ENCODE peak calls at places on chromosomes 4 and X, in five cellular contexts. E is Peyer's patch, O is fibroblast of lung, Q is heart right ventricle, Y is right atrium auricular region. J is an unnamed sample. For H3K27me3, the result is how much of the 10 kb centered on the place peaks cover.

GRCh38 chr4:124684301-124684700 is 28.2 kb downstream of the ANKRD50 start:
- DNase-seq in E (no peak), O (no peak), Q (no peak), Y (no peak), J (no peak)

GRCh38 chr4:75555294-75556164 is at the start of gene ODAPH:
- DNase-seq in E (peak), O (peak), Q (no peak), Y (no peak), J (no peak)

GRCh38 chrX:47218920-47219815 is 687 bp downstream of the CDK16 start:
- DNase-seq in E (peak), O (no peak), Q (peak), Y (no peak), J (peak)

GRCh38 chr4:71687057-71687456 is 96.8 kb downstream of the GC start:
- DNase-seq in E (no peak), O (peak), Q (no peak), Y (no peak), J (no peak)

GRCh38 chr4:145734576-145735329 is 54.8 kb downstream of the C4orf51 start:
- DNase-seq in E (peak), O (peak), Q (no peak), Y (peak), J (peak)

GRCh38 chr4:127698789-127699200 is 31.4 kb upstream of the SLC25A31 start:
- DNase-seq in E (no peak), O (peak), Q (no peak), Y (no peak), J (no peak)

GRCh38 chr4:82710202-82710929 is 88.2 kb downstream of the SCD5 start:
- DNase-seq in E (no peak), O (peak), Q (no peak), Y (no peak), J (no peak)

GRCh38 chr4:17385403-17385802 is 126.5 kb downstream of the QDPR start:
- DNase-seq in E (peak), O (peak), Q (no peak), Y (no peak), J (peak)

GRCh38 chr4:16731776-16732380 is 166.6 kb downstream of the LDB2 start:
- DNase-seq in E (no peak), O (no peak), Q (no peak), Y (no peak), J (no peak)

GRCh38 chrX:41043950-41044349 is 41.3 kb upstream of the USP9X start:
- DNase-seq in E (no peak), O (peak), Q (no peak), Y (no peak), J (no peak)

GRCh38 chr4:579543-580175 is 3.6 kb upstream of the TMEM271 start:
- DNase-seq in E (no peak), O (no peak), Q (no peak), Y (no peak), J (no peak)

GRCh38 chr4:106691749-106692148 is 323.2 kb upstream of the GIMD1 start:
- DNase-seq in E (no peak), O (no peak), Q (no peak), Y (no peak), J (no peak)

GRCh38 chr4:75702919-75703411 is 21.4 kb upstream of the USO1 start:
- DNase-seq in E (no peak), O (no peak), Q (no peak), Y (no peak), J (no peak)

GRCh38 chr4:2672082-2672481 is 84.1 kb downstream of the TNIP2 start:
- DNase-seq in E (no peak), O (no peak), Q (no peak), Y (no peak), J (no peak)

GRCh38 chrX:85109235-85109634 is 105.6 kb downstream of the APOOL start:
- DNase-seq in E (peak), O (no peak), Q (no peak), Y (no peak), J (peak)

GRCh38 chr4:189293459-189293858 is 647.2 kb upstream of the FRG1 start:
- DNase-seq in E (no peak), O (no peak), Q (no peak), Y (no peak), J (no peak)

GRCh38 chr4:187286536-187286935 is 562.9 kb upstream of the FAT1 start:
- DNase-seq in E (no peak), O (peak), Q (no peak), Y (no peak), J (no peak)

GRCh38 chrX:77899081-77899828 is at the start of gene COX7B:
- DNase-seq in E (peak), O (peak), Q (no peak), Y (peak), J (peak)

GRCh38 chr4:77862478-77863216 is at the start of gene MRPL1:
- DNase-seq in E (peak), O (peak), Q (peak), Y (peak), J (peak)

GRCh38 chr4:75429208-75429607 is 85.0 kb downstream of the RCHY1 start:
- DNase-seq in E (no peak), O (no peak), Q (no peak), Y (no peak), J (no peak)

GRCh38 chr4:94849901-94850300 is 92.1 kb downstream of the BMPR1B start:
- DNase-seq in E (no peak), O (no peak), Q (no peak), Y (no peak), J (no peak)

GRCh38 chrX:47502591-47503222 is 19.7 kb upstream of the ZNF41 start:
- DNase-seq in E (no peak), O (peak), Q (no peak), Y (no peak), J (no peak)

GRCh38 chr4:99054428-99054994 is 34.1 kb downstream of the ADH5 start:
- DNase-seq in E (no peak), O (no peak), Q (no peak), Y (no peak), J (no peak)

GRCh38 chrX:154738013-154738738 is 12.7 kb downstream of the GAB3 start:
- DNase-seq in E (peak), O (peak), Q (peak), Y (no peak), J (peak)

GRCh38 chr4:53654300-53654758 is 63.0 kb upstream of the LNX1 start:
- DNase-seq in E (no peak), O (peak), Q (no peak), Y (no peak), J (peak)

GRCh38 chrX:2316534-2316933 is 184.2 kb downstream of the DHRSX start:
- DNase-seq in E (no peak), O (peak), Q (no peak), Y (no peak), J (no peak)

GRCh38 chr4:135249006-135249405 is 1047.4 kb upstream of the PABPC4L start:
- DNase-seq in E (no peak), O (no peak), Q (no peak), Y (no peak), J (no peak)

GRCh38 chr4:37446016-37446415 is 201.5 kb downstream of the NWD2 start:
- DNase-seq in E (no peak), O (peak), Q (no peak), Y (no peak), J (no peak)

GRCh38 chr4:15238720-15239119 is 189.1 kb upstream of the C1QTNF7 start:
- DNase-seq in E (no peak), O (peak), Q (no peak), Y (no peak), J (peak)

GRCh38 chr4:125368161-125368560 is 53.4 kb downstream of the FAT4 start:
- DNase-seq in E (no peak), O (peak), Q (no peak), Y (no peak), J (no peak)

GRCh38 chr4:118348886-118349285 is 3.9 kb downstream of the PRSS12 start:
- DNase-seq in E (peak), O (no peak), Q (no peak), Y (no peak), J (no peak)

GRCh38 chrX:152896450-152896849 is 1.4 kb upstream of the ZNF185 start:
- DNase-seq in E (no peak), O (peak), Q (no peak), Y (no peak), J (no peak)

GRCh38 chr4:168074861-168075260 is 17.5 kb upstream of the ANXA10 start:
- DNase-seq in E (no peak), O (no peak), Q (no peak), Y (no peak), J (no peak)

GRCh38 chr4:118888666-118889312 is at the start of gene SYNPO2:
- DNase-seq in E (peak), O (peak), Q (peak), Y (peak), J (peak)

GRCh38 chr4:80202784-80203553 is 5.7 kb downstream of the PRDM8 start:
- DNase-seq in E (peak), O (peak), Q (peak), Y (no peak), J (peak)

GRCh38 chr4:6002926-6003325 is 15.3 kb downstream of the C4orf50 start:
- DNase-seq in E (peak), O (no peak), Q (no peak), Y (no peak), J (no peak)

GRCh38 chr4:122536001-122536400 is 79.5 kb upstream of the IL2 start:
- DNase-seq in E (no peak), O (peak), Q (no peak), Y (no peak), J (no peak)

GRCh38 chrX:3712080-3712869 is 1.2 kb downstream of the PRKX start:
- DNase-seq in E (peak), O (peak), Q (no peak), Y (no peak), J (peak)

GRCh38 chr4:143882892-143883291 is 22.5 kb downstream of the GYPE start:
- DNase-seq in E (no peak), O (no peak), Q (no peak), Y (no peak), J (no peak)

GRCh38 chrX:15098505-15098904 is 171.4 kb downstream of the ASB9 start:
- DNase-seq in E (no peak), O (no peak), Q (no peak), Y (no peak), J (no peak)
- H3K27ac ChIP-seq in E (no peak), O (no peak), Q (no peak), Y (no peak), J (no peak)

DNA sequence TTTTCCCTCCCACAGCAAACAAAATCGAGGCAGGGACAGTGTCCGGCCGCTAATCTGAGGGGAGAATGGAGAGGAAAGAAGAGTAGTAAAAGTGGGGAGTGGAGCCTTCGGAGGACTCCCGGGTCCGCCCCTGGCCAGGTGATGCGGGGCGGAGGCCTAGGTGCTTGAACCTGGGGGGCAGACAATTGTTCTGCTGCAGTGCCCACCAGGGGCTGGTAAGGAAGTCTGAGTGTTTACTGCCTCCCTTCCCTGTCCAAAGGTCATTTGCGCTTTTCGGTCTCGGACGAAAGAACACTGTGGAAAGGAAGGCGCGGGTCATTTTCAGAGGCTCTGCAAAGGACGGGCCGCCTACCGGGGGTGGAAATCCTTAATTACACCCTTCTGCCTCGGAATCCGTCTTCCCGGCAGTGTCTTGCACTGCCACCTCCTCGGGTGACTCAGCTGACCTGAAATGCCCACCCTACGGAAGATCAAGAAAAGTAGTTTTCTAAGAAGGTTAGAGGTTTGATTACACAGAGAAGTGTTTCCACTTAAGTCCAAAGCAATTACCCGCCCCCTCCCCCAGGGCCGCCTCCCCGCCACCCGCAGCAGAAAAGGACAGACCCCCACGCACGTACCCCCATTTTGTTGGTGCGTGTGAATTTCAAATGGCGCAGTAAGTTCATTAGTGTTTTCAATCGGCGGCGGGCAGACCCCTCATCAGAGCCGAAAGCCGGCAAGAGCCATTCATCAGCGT is 99.9 kb upstream of the TENM3 start:
- DNase-seq in E (peak), O (peak), Q (no peak), Y (no peak), J (no peak)
- H3K27me3 ChIP-seq in E (under half), O (under half), Q (half or more), Y (under half), J (under half)

DNA sequence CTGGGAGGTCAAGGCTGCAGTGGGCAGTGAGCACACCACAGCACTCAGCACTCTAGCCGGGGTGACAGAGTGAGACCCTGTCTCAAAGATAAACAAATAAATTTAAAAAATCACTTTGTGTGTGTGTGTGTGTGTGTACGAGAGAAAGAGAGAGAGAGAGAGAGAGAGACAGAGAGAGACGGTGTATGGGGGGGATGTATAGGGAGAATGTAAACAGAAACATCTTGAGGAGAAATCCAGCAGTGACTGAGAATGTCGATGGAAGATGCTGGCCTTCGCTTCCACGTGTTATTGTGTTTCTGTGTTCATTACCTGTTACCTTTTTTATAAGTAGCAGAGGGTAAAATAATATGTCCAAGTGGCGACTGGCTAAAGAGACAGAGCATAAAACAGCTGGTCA is 23.6 kb upstream of the RBPJ start:
- DNase-seq in E (no peak), O (no peak), Q (no peak), Y (no peak), J (no peak)
- H3K27ac ChIP-seq in E (no peak), O (no peak), Q (no peak), Y (no peak), J (no peak)

GRCh38 chrX:25851141-25851540 is 287.0 kb upstream of the MAGEB18 start:
- DNase-seq in E (no peak), O (no peak), Q (no peak), Y (no peak), J (no peak)
- H3K27me3 ChIP-seq in E (under half), O (under half), Q (under half), Y (under half), J (under half)

DNA sequence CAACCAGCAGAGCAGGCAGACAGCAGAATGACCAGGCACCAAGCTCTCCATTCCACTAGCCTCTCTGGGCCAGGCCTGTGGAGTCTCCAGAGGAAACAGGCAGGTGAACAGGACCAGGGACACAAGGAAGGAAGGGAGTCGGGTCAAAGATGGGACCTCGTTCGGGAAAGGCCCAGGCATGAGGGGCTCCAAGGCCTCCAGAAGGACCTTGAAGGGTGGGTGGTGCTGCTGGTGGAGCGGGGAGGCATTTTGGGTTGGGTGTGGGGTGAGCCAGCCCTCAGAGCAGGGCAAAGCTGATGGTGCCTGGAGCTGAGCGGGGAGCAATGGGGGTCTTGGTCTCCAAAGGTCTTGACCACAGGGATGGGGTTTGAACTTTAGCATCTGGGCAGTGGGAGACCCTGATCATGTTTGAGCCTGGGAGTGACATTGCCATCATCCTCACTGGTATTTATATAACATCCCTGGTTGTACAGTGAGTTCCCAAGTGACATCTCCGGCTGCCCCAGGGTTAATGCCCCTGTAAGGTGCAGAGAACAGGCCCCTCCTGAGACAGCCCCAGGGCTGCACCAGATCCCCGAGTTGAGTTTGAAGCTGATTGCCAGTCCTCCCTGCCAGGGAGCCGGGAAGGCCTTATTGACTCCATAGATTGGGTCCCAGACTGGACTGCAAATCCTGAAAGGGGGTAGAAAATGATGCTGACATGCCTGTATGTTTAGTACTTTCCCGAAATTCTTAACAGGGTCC is 52.7 kb downstream of the PSAPL1 start:
- DNase-seq in E (peak), O (no peak), Q (no peak), Y (no peak), J (no peak)
- H3K27ac ChIP-seq in E (no peak), O (no peak), Q (no peak), Y (no peak), J (no peak)

GRCh38 chr4:73943555-73943954 is 38.3 kb downstream of the PF4 start:
- DNase-seq in E (no peak), O (no peak), Q (no peak), Y (no peak), J (no peak)

GRCh38 chr4:73944061-73944875 is 37.6 kb downstream of the PF4 start:
- DNase-seq in E (peak), O (peak), Q (peak), Y (no peak), J (peak)

GRCh38 chr4:73945140-73945539 is 36.7 kb downstream of the PF4 start:
- DNase-seq in E (no peak), O (no peak), Q (no peak), Y (no peak), J (no peak)

GRCh38 chr4:73947239-73947985 is 34.4 kb downstream of the PF4 start:
- DNase-seq in E (no peak), O (no peak), Q (no peak), Y (no peak), J (no peak)

GRCh38 chr4:73945674-73946449 is 36.0 kb downstream of the PF4 start:
- DNase-seq in E (no peak), O (no peak), Q (no peak), Y (no peak), J (no peak)
- H3K27me3 ChIP-seq in E (under half), O (under half), Q (under half), Y (under half), J (under half)